ENCODE peak calls at places on chromosomes 16 and 17, in five cellular contexts. J is GM12878, U is tibial nerve, Z is K562, R is body of pancreas. O is an unnamed sample. For H3K27me3, the result is how much of the 10 kb centered on the place peaks cover.

GRCh38 chr16:69732101-69732500 is 5.7 kb upstream of the NQO1 start:
- DNase-seq in Z (no peak), R (no peak), J (no peak), U (no peak), O (no peak)

GRCh38 chr16:8355714-8356113 is 234.6 kb downstream of the TMEM114 start:
- DNase-seq in J (no peak), R (peak), U (no peak), Z (no peak), O (no peak)

GRCh38 chr17:48593840-48594411 is 347 bp upstream of the HOXB5 start:
- DNase-seq in J (no peak), Z (peak), U (peak), R (peak), O (peak)

GRCh38 chr17:50181601-50182345 is 16.0 kb downstream of the SGCA start:
- DNase-seq in R (no peak), U (no peak), Z (no peak), J (no peak), O (no peak)

GRCh38 chr16:81526935-81527334 is 82.3 kb downstream of the CMIP start:
- DNase-seq in Z (peak), R (no peak), U (no peak), J (no peak), O (no peak)

GRCh38 chr17:62666801-62667591 is 39.5 kb downstream of the MRC2 start:
- DNase-seq in Z (no peak), J (no peak), R (no peak), U (no peak), O (no peak)

GRCh38 chr16:70739389-70739788 is 53.5 kb upstream of the MTSS2 start:
- DNase-seq in Z (no peak), U (no peak), J (no peak), R (no peak), O (no peak)

GRCh38 chr17:7632492-7632894 is 2.6 kb downstream of the SHBG start:
- DNase-seq in J (no peak), Z (peak), R (peak), U (no peak), O (no peak)

GRCh38 chr17:58564971-58565370 is 50.5 kb upstream of the MTMR4 start:
- DNase-seq in R (no peak), U (no peak), J (no peak), Z (no peak), O (no peak)

GRCh38 chr17:47120521-47121095 is 68.5 kb downstream of the CDC27 start:
- DNase-seq in R (no peak), U (no peak), J (no peak), Z (no peak), O (no peak)

GRCh38 chr16:11138026-11138768 is 117.8 kb downstream of the SOCS1 start:
- DNase-seq in Z (no peak), J (no peak), U (no peak), R (no peak), O (no peak)

GRCh38 chr17:38851434-38851833 is 2.1 kb downstream of the RPL23 start:
- DNase-seq in R (no peak), U (no peak), J (no peak), Z (peak), O (no peak)

GRCh38 chr16:20676268-20676828 is 21.1 kb downstream of the ACSM1 start:
- DNase-seq in Z (no peak), R (peak), J (peak), U (no peak), O (no peak)

GRCh38 chr17:77312786-77313599 is 172.2 kb downstream of the SEC14L1 start:
- DNase-seq in Z (no peak), U (peak), J (no peak), R (peak), O (no peak)

GRCh38 chr17:32256012-32256694 is 9.5 kb upstream of the RHBDL3 start:
- DNase-seq in J (no peak), R (peak), U (no peak), Z (no peak), O (no peak)

GRCh38 chr17:27481327-27481726 is 25.1 kb downstream of the KSR1 start:
- DNase-seq in Z (no peak), U (no peak), J (no peak), R (no peak), O (peak)

GRCh38 chr17:9797965-9798364 is 6.6 kb upstream of the DHRS7C start:
- DNase-seq in J (no peak), R (no peak), U (no peak), Z (no peak), O (no peak)

GRCh38 chr16:15897834-15898254 is 9.4 kb upstream of the CEP20 start:
- DNase-seq in R (no peak), U (no peak), J (peak), Z (no peak), O (no peak)

GRCh38 chr17:81685108-81685507 is 1.3 kb downstream of the HGS start:
- DNase-seq in J (no peak), U (no peak), Z (no peak), R (no peak), O (no peak)

GRCh38 chr17:31388770-31389672 is 2.5 kb upstream of the RAB11FIP4 start:
- DNase-seq in R (no peak), Z (peak), U (no peak), J (no peak), O (peak)

GRCh38 chr16:57946181-57946801 is 24.6 kb downstream of the CNGB1 start:
- DNase-seq in U (no peak), Z (no peak), R (no peak), J (no peak), O (no peak)

GRCh38 chr16:66389256-66390175 is 23.0 kb downstream of the CDH5 start:
- DNase-seq in R (no peak), U (no peak), J (no peak), Z (no peak), O (no peak)

GRCh38 chr16:66388350-66389139 is 22.1 kb downstream of the CDH5 start:
- DNase-seq in R (no peak), Z (no peak), U (no peak), J (no peak), O (no peak)

GRCh38 chr16:66395806-66396555 is 29.5 kb downstream of the CDH5 start:
- DNase-seq in Z (no peak), R (no peak), J (no peak), U (no peak), O (no peak)

GRCh38 chr16:66390346-66391108 is 24.0 kb downstream of the CDH5 start:
- DNase-seq in U (no peak), Z (no peak), R (no peak), J (no peak), O (no peak)

GRCh38 chr16:66391726-66392670 is 25.5 kb downstream of the CDH5 start:
- DNase-seq in J (no peak), R (no peak), Z (no peak), U (no peak), O (no peak)
- H3K27me3 ChIP-seq in J (under half), R (under half), Z (under half), U (under half), O (under half)

GRCh38 chr16:65212240-65212639 is 90.4 kb upstream of the CDH11 start:
- DNase-seq in R (no peak), J (no peak), Z (no peak), U (no peak), O (no peak)
- H3K27ac ChIP-seq in R (no peak), J (no peak), Z (no peak), U (no peak), O (no peak)

GRCh38 chr16:74213372-74213771 is 83.2 kb upstream of the PSMD7 start:
- DNase-seq in R (no peak), Z (no peak), U (no peak), J (no peak), O (no peak)

GRCh38 chr16:74216319-74216718 is 80.3 kb upstream of the PSMD7 start:
- DNase-seq in Z (no peak), U (no peak), R (no peak), J (no peak), O (no peak)
- TF ChIP-seq CTCF in Z (no peak), U (no peak), R (no peak), J (no peak), O (no peak)

GRCh38 chr16:86671486-86672214 is 93.3 kb downstream of the FOXL1 start:
- DNase-seq in R (no peak), U (no peak), J (no peak), Z (no peak), O (no peak)

GRCh38 chr16:86670835-86671234 is 92.5 kb downstream of the FOXL1 start:
- DNase-seq in J (no peak), Z (no peak), U (no peak), R (no peak), O (no peak)

GRCh38 chr16:86673956-86674453 is 95.7 kb downstream of the FOXL1 start:
- DNase-seq in J (no peak), Z (no peak), R (no peak), U (no peak), O (no peak)

GRCh38 chr16:86672215-86672863 is 94.0 kb downstream of the FOXL1 start:
- DNase-seq in Z (no peak), J (no peak), U (no peak), R (no peak), O (no peak)

GRCh38 chr16:86673090-86673955 is 95.0 kb downstream of the FOXL1 start:
- DNase-seq in R (no peak), J (no peak), U (no peak), Z (no peak), O (no peak)
- H3K27me3 ChIP-seq in R (under half), J (under half), U (under half), Z (half or more), O (under half)

DNA sequence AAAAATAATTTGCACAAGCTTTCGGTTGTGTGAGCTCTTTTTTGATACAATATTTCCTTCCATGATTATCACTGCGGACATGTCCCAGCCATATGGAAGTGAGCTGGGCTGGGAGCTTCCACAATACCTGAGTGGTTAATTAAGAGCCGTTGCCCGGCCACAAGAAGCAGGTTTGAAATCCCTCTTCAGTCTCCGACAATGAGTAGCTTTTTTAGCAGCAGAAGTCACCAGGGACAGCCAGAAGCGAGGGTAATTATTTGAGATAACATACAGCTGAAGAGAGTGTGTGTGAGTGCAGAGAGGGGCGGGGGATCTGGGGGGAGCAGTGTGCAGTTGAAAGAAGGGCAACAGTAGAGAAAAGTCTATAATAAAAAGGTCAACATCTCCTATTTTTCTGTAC is 220.1 kb upstream of the IRX3 start:
- DNase-seq in J (no peak), U (no peak), Z (no peak), R (no peak), O (no peak)
- H3K27ac ChIP-seq in J (no peak), U (no peak), Z (no peak), R (no peak), O (no peak)

O was measured in CD4-positive, alpha-beta T cell.